ENCODE peak calls at places on chromosomes 2 and 18, in four cellular contexts. One of them, this sample, is unnamed.

GRCh38 chr2:162731917-162732804 is 106.4 kb downstream of the KCNH7 start:
- DNase-seq in PC-3: no peak
- DNase-seq in sigmoid colon: no peak
- DNase-seq in AG04450: no peak
- DNase-seq in this sample: no peak

GRCh38 chr2:223805008-223805407 is 32.4 kb downstream of the AP1S3 start:
- DNase-seq in sigmoid colon: no peak
- DNase-seq in PC-3: no peak
- DNase-seq in AG04450: no peak
- DNase-seq in this sample: no peak

GRCh38 chr2:163852616-163853015 is 116.8 kb upstream of the FIGN start:
- DNase-seq in PC-3: peak
- DNase-seq in AG04450: no peak
- DNase-seq in sigmoid colon: no peak
- DNase-seq in this sample: no peak

GRCh38 chr18:2406544-2406943 is 164.8 kb downstream of the METTL4 start:
- DNase-seq in PC-3: peak
- DNase-seq in AG04450: peak
- DNase-seq in sigmoid colon: no peak
- DNase-seq in this sample: no peak

GRCh38 chr2:101251844-101252407 is 760 bp upstream of the CNOT11 start:
- DNase-seq in AG04450: no peak
- DNase-seq in PC-3: peak
- DNase-seq in sigmoid colon: no peak
- DNase-seq in this sample: no peak

GRCh38 chr2:180559766-180560165 is 420.6 kb upstream of the UBE2E3 start:
- DNase-seq in PC-3: no peak
- DNase-seq in AG04450: no peak
- DNase-seq in sigmoid colon: no peak
- DNase-seq in this sample: no peak

GRCh38 chr2:224772494-224772893 is 56.3 kb upstream of the CCDC195 start:
- DNase-seq in AG04450: no peak
- DNase-seq in PC-3: no peak
- DNase-seq in sigmoid colon: no peak
- DNase-seq in this sample: no peak

GRCh38 chr2:9149388-9149660 is 57.3 kb upstream of the ASAP2 start:
- DNase-seq in AG04450: no peak
- DNase-seq in PC-3: no peak
- DNase-seq in sigmoid colon: peak
- DNase-seq in this sample: no peak

GRCh38 chr2:226447338-226447885 is 352.2 kb downstream of the IRS1 start:
- DNase-seq in AG04450: no peak
- DNase-seq in PC-3: peak
- DNase-seq in sigmoid colon: no peak
- DNase-seq in this sample: no peak

GRCh38 chr2:215870986-215871385 is 142.4 kb downstream of the MREG start:
- DNase-seq in PC-3: peak
- DNase-seq in sigmoid colon: no peak
- DNase-seq in AG04450: no peak
- DNase-seq in this sample: no peak

GRCh38 chr2:64362562-64363026 is 91.4 kb upstream of the LGALSL start:
- DNase-seq in PC-3: peak
- DNase-seq in AG04450: no peak
- DNase-seq in sigmoid colon: no peak
- DNase-seq in this sample: no peak

GRCh38 chr2:60251247-60251646 is 302.2 kb downstream of the BCL11A start:
- DNase-seq in PC-3: no peak
- DNase-seq in sigmoid colon: no peak
- DNase-seq in AG04450: no peak
- DNase-seq in this sample: no peak

GRCh38 chr2:26738481-26738880 is 25.6 kb upstream of the SLC35F6 start:
- DNase-seq in PC-3: no peak
- DNase-seq in sigmoid colon: no peak
- DNase-seq in AG04450: no peak
- DNase-seq in this sample: no peak

GRCh38 chr2:7984693-7985353 is 697.0 kb upstream of the ID2 start:
- DNase-seq in sigmoid colon: no peak
- DNase-seq in AG04450: no peak
- DNase-seq in PC-3: no peak
- DNase-seq in this sample: no peak

GRCh38 chr18:54284967-54285785 is 15.9 kb downstream of the POLI start:
- DNase-seq in PC-3: peak
- DNase-seq in sigmoid colon: no peak
- DNase-seq in AG04450: peak
- DNase-seq in this sample: peak

GRCh38 chr2:204116154-204116792 is 179.7 kb downstream of the ICOS start:
- DNase-seq in sigmoid colon: no peak
- DNase-seq in AG04450: no peak
- DNase-seq in PC-3: no peak
- DNase-seq in this sample: no peak

GRCh38 chr2:45964226-45964841 is 312.9 kb downstream of the PRKCE start:
- DNase-seq in AG04450: peak
- DNase-seq in sigmoid colon: peak
- DNase-seq in PC-3: peak
- DNase-seq in this sample: peak

GRCh38 chr2:216159646-216160045 is 50.5 kb downstream of the XRCC5 start:
- DNase-seq in sigmoid colon: no peak
- DNase-seq in PC-3: no peak
- DNase-seq in AG04450: no peak
- DNase-seq in this sample: no peak

GRCh38 chr18:62863629-62864028 is 148.3 kb downstream of the PHLPP1 start:
- DNase-seq in PC-3: peak
- DNase-seq in AG04450: no peak
- DNase-seq in sigmoid colon: no peak
- DNase-seq in this sample: no peak

GRCh38 chr2:134117651-134118050 is 136.2 kb upstream of the MGAT5 start:
- DNase-seq in PC-3: no peak
- DNase-seq in sigmoid colon: no peak
- DNase-seq in AG04450: no peak
- DNase-seq in this sample: no peak

GRCh38 chr2:134119672-134120159 is 134.2 kb upstream of the MGAT5 start:
- DNase-seq in AG04450: peak
- DNase-seq in PC-3: peak
- DNase-seq in sigmoid colon: peak
- DNase-seq in this sample: peak

GRCh38 chr2:134119117-134119671 is 134.7 kb upstream of the MGAT5 start:
- DNase-seq in PC-3: no peak
- DNase-seq in AG04450: no peak
- DNase-seq in sigmoid colon: no peak
- DNase-seq in this sample: no peak

GRCh38 chr2:134120160-134120717 is 133.6 kb upstream of the MGAT5 start:
- DNase-seq in PC-3: no peak
- DNase-seq in AG04450: no peak
- DNase-seq in sigmoid colon: no peak
- DNase-seq in this sample: no peak

GRCh38 chr2:134118279-134119116 is 135.4 kb upstream of the MGAT5 start:
- DNase-seq in PC-3: peak
- DNase-seq in sigmoid colon: peak
- DNase-seq in AG04450: peak
- DNase-seq in this sample: peak
- H3K27ac ChIP-seq in PC-3: no peak
- H3K27ac ChIP-seq in sigmoid colon: peak
- H3K27ac ChIP-seq in AG04450: peak
- H3K27ac ChIP-seq in this sample: peak

DNA sequence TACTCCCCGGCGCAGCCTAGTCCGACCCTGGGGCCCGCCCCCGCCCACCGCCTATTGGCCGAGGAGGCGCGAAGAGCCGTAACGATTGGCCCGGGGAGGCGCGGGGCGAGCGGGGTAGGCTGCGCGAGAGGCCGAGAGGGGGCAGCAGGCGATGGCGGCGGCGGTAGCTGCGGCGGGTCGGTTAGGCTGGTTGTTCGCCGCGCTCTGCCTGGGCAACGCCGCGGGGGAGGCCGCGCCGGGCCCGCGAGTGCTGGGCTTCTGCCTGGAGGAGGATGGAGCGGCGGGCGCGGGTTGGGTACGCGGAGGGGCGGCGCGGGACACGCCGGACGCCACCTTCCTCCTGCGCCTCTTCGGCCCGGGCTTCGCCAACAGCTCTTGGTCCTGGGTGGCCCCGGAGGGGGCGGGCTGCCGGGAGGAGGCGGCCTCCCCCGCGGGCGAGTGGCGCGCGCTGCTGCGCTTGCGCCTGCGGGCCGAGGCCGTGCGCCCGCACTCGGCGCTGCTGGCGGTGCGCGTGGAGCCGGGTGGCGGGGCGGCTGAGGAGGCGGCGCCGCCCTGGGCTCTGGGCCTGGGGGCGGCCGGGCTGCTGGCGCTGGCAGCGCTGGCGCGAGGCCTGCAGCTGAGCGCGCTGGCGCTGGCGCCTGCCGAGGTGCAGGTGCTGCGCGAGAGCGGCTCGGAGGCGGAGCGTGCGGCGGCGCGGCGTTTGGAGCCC is at the start of gene CNNM3:
- DNase-seq in sigmoid colon: peak
- DNase-seq in AG04450: peak
- DNase-seq in PC-3: peak
- DNase-seq in this sample: peak
- H3K27ac ChIP-seq in sigmoid colon: peak
- H3K27ac ChIP-seq in AG04450: peak
- H3K27ac ChIP-seq in PC-3: no peak
- H3K27ac ChIP-seq in this sample: peak

DNA sequence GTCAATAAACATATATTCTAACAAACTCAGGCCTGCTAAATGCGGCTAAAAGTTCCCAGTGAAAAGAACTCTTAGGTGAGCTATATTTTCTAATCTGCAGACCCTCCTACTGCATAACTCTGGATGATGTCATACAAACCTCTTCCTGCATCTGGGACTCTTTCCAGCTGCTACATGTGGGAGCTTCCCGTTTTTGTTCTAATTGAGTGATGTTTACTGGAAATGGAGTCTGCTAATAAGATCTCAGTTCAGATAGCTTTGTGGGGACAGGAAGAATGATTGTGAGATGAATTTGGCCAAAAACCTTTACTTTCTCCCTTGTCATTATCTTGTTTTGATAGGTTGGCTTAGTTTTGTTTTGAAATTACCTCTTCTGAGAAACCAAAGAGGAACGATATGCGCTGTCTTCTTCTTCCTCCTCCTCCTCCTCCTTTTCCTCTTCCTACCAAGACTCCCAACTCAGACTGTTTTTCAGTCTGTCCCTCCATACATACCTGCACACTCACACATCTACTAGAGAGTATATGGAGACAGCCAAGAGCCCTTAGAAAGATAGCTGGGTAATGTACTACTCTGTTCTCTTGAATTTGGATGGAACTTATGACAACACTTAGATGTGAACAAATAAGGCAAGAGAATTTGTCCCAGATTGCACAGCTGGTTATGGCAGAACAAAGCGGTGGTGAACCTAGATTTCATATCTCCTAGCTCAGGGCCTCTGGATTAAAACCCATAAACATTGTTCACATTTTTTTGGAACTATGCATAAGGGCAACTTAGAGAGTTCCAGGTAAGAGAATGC is 39.8 kb upstream of the AAK1 start:
- DNase-seq in sigmoid colon: no peak
- DNase-seq in AG04450: peak
- DNase-seq in PC-3: peak
- DNase-seq in this sample: no peak
- H3K27ac ChIP-seq in sigmoid colon: peak
- H3K27ac ChIP-seq in AG04450: peak
- H3K27ac ChIP-seq in PC-3: peak
- H3K27ac ChIP-seq in this sample: peak

DNA sequence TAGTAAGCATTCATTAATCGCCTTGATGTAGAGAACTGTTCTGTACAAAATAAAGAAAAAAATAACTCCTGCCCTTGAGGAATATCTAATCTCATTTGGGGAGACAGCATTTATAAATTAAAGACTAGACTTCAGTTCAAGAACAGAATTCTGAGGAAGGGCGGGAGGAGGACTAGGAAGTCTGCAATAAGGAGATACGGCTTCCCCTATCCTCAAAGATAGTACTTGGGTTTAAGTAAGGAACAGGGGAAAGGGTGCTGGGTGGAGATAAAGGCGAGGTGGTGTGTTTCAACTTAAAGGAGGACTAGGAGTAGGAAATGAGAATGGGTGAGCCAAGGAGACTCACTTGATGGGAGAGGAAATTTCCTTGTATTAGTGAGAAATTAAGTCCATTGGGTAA is 121.9 kb upstream of the MSTN start:
- DNase-seq in sigmoid colon: no peak
- DNase-seq in AG04450: no peak
- DNase-seq in PC-3: no peak
- DNase-seq in this sample: no peak
- H3K27ac ChIP-seq in sigmoid colon: no peak
- H3K27ac ChIP-seq in AG04450: no peak
- H3K27ac ChIP-seq in PC-3: no peak
- H3K27ac ChIP-seq in this sample: no peak

GRCh38 chr2:47046271-47046670 is 108.8 kb downstream of the STPG4 start:
- DNase-seq in sigmoid colon: no peak
- DNase-seq in PC-3: no peak
- DNase-seq in AG04450: no peak
- DNase-seq in this sample: no peak
- H3K27ac ChIP-seq in sigmoid colon: no peak
- H3K27ac ChIP-seq in PC-3: no peak
- H3K27ac ChIP-seq in AG04450: no peak
- H3K27ac ChIP-seq in this sample: no peak

GRCh38 chr18:23521907-23522306 is 18.6 kb downstream of the RMC1 start:
- DNase-seq in AG04450: no peak
- DNase-seq in sigmoid colon: no peak
- DNase-seq in PC-3: no peak
- DNase-seq in this sample: no peak
- H3K27ac ChIP-seq in AG04450: no peak
- H3K27ac ChIP-seq in sigmoid colon: no peak
- H3K27ac ChIP-seq in PC-3: no peak
- H3K27ac ChIP-seq in this sample: no peak

GRCh38 chr2:53289309-53290006 is 478.1 kb upstream of the CHAC2 start:
- DNase-seq in sigmoid colon: no peak
- DNase-seq in AG04450: no peak
- DNase-seq in PC-3: peak
- DNase-seq in this sample: no peak

GRCh38 chr2:53283326-53283725 is 484.3 kb upstream of the CHAC2 start:
- DNase-seq in sigmoid colon: no peak
- DNase-seq in AG04450: no peak
- DNase-seq in PC-3: no peak
- DNase-seq in this sample: no peak

DNA sequence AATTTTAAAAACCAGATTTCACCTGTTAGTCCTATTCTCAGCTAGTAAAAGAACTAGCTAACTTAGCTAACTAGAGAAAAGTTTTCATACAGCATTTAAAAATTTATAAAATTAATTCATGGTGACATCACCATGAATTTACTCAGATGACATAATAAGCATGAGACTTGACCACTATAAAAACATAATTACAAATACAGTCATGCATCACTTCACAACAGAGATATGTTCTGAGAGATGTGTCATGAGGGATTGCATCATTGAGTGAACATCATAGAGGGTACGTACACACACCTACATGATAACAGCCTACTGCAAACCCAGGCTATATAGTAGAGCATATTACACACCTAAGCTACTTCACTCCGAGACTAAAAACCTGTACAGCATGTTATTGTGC is 481.3 kb upstream of the CHAC2 start:
- DNase-seq in AG04450: no peak
- DNase-seq in PC-3: peak
- DNase-seq in sigmoid colon: no peak
- DNase-seq in this sample: no peak
- H3K27ac ChIP-seq in AG04450: no peak
- H3K27ac ChIP-seq in PC-3: no peak
- H3K27ac ChIP-seq in sigmoid colon: no peak
- H3K27ac ChIP-seq in this sample: no peak

GRCh38 chr18:34866739-34867138 is 156.6 kb downstream of the DTNA start:
- DNase-seq in PC-3: no peak
- DNase-seq in sigmoid colon: no peak
- DNase-seq in AG04450: no peak
- DNase-seq in this sample: no peak
- H3K27ac ChIP-seq in PC-3: no peak
- H3K27ac ChIP-seq in sigmoid colon: no peak
- H3K27ac ChIP-seq in AG04450: no peak
- H3K27ac ChIP-seq in this sample: no peak